ENCODE peak calls at places on chromosomes 3 and 15, in five cellular contexts. O is HCT116, Y is K562, E is GM12878, P is HepG2. R is an unnamed sample.

GRCh38 chr15:68820205-68820588 is 498 bp downstream of the ANP32A start:
- DNase-seq in E (no peak), P (peak; percentile 21), Y (peak; percentile 29), O (no peak), R (no peak)

GRCh38 chr3:3631114-3631513 is 168.1 kb upstream of the LRRN1 start:
- DNase-seq in Y (no peak), E (no peak), P (no peak), O (no peak), R (no peak)

GRCh38 chr15:47813985-47814384 is 96.7 kb downstream of the SEMA6D start:
- DNase-seq in O (no peak), P (no peak), E (peak; percentile 68), Y (no peak), R (no peak)

GRCh38 chr15:78034495-78035191 is 42.9 kb downstream of the TBC1D2B start:
- DNase-seq in P (no peak), Y (no peak), E (peak; percentile 66), O (no peak), R (no peak)

GRCh38 chr3:57224856-57225255 is 2.7 kb upstream of the APPL1 start:
- DNase-seq in P (no peak), E (no peak), O (no peak), Y (no peak), R (no peak)

GRCh38 chr15:89649716-89650115 is 5.6 kb downstream of the KIF7 start:
- DNase-seq in O (no peak), P (no peak), Y (no peak), E (no peak), R (peak; percentile 16)

GRCh38 chr3:123082370-123083065 is 15.7 kb downstream of the PDIA5 start:
- DNase-seq in Y (peak; percentile 41), E (peak; percentile 45), P (no peak), O (no peak), R (no peak)

GRCh38 chr3:101635954-101636798 is 40.8 kb downstream of the ZBTB11 start:
- DNase-seq in P (peak; percentile 44), E (peak; percentile 11), Y (peak; percentile 62), O (peak; percentile 27), R (peak; percentile 56)

GRCh38 chr3:129184396-129184656 is 630 bp upstream of the CNBP start:
- DNase-seq in E (no peak), O (no peak), P (peak; percentile 47), Y (peak; percentile 37), R (peak; percentile 62)

GRCh38 chr15:89385596-89386242 is 51.1 kb upstream of the POLG start:
- DNase-seq in Y (no peak), O (no peak), E (no peak), P (no peak), R (no peak)

GRCh38 chr3:64563776-64564175 is 124.0 kb downstream of the ADAMTS9 start:
- DNase-seq in Y (no peak), P (no peak), E (no peak), O (no peak), R (no peak)

GRCh38 chr3:98900265-98901031 is 1.0 kb downstream of the DCBLD2 start:
- DNase-seq in O (no peak), Y (no peak), E (no peak), P (no peak), R (peak; percentile 5)

GRCh38 chr3:20912406-20912805 is 726.4 kb upstream of the SGO1 start:
- DNase-seq in E (no peak), Y (no peak), P (no peak), O (no peak), R (no peak)

GRCh38 chr3:41630708-41631107 is 331.2 kb downstream of the ULK4 start:
- DNase-seq in Y (no peak), P (peak; percentile 8), O (no peak), E (no peak), R (no peak)

GRCh38 chr3:127646501-127647046 is 17.6 kb downstream of the PODXL2 start:
- DNase-seq in P (no peak), O (no peak), Y (no peak), E (no peak), R (peak; percentile 73)

GRCh38 chr3:180680097-180680430 is 775 bp upstream of the CCDC39 start:
- DNase-seq in Y (no peak), P (no peak), E (no peak), O (no peak), R (peak; percentile 38)

GRCh38 chr3:195209083-195209835 is 61.7 kb downstream of the XXYLT1 start:
- DNase-seq in Y (no peak), E (no peak), P (no peak), O (no peak), R (peak; percentile 49)

GRCh38 chr3:195207731-195208130 is 63.2 kb downstream of the XXYLT1 start:
- DNase-seq in E (no peak), O (no peak), P (no peak), Y (no peak), R (no peak)

GRCh38 chr3:195208631-195209030 is 62.3 kb downstream of the XXYLT1 start:
- DNase-seq in P (no peak), Y (no peak), O (no peak), E (no peak), R (no peak)

GRCh38 chr3:195208183-195208582 is 62.8 kb downstream of the XXYLT1 start:
- DNase-seq in O (no peak), Y (no peak), E (peak; percentile 89), P (no peak), R (no peak)

GRCh38 chr3:195207056-195207455 is 63.9 kb downstream of the XXYLT1 start:
- DNase-seq in Y (no peak), O (no peak), P (no peak), E (no peak), R (no peak)
- H3K9ac ChIP-seq in Y (no peak overlapping the region), O (no peak overlapping the region), P (no peak overlapping the region), E (no peak overlapping the region), R (no peak overlapping the region)

GRCh38 chr15:66815322-66815721 is 113.3 kb downstream of the SMAD6 start:
- DNase-seq in Y (no peak), E (no peak), P (no peak), O (no peak), R (no peak)
- TF ChIP-seq REST in Y (no peak), E (no peak), P (no peak), O (no peak), R (no peak)

GRCh38 chr3:186635532-186635931 is 4.7 kb upstream of the FETUB start:
- DNase-seq in O (no peak), P (no peak), Y (no peak), E (no peak), R (no peak)
- H3K9ac ChIP-seq in O (no peak overlapping the region), P (no peak overlapping the region), Y (no peak overlapping the region), E (no peak overlapping the region), R (no peak overlapping the region)

GRCh38 chr15:28124841-28125240 is 25.7 kb upstream of the OCA2 start:
- DNase-seq in P (no peak), Y (no peak), E (no peak), O (no peak), R (no peak)

GRCh38 chr15:28127036-28127435 is 27.9 kb upstream of the OCA2 start:
- DNase-seq in Y (no peak), O (no peak), E (no peak), P (no peak), R (no peak)

GRCh38 chr15:28128036-28128435 is 28.9 kb upstream of the OCA2 start:
- DNase-seq in O (no peak), P (no peak), Y (no peak), E (no peak), R (no peak)

GRCh38 chr15:28123408-28124023 is 24.4 kb upstream of the OCA2 start:
- DNase-seq in E (no peak), P (peak; percentile 57), Y (peak; percentile 70), O (peak; percentile 41), R (peak; percentile 87)

DNA sequence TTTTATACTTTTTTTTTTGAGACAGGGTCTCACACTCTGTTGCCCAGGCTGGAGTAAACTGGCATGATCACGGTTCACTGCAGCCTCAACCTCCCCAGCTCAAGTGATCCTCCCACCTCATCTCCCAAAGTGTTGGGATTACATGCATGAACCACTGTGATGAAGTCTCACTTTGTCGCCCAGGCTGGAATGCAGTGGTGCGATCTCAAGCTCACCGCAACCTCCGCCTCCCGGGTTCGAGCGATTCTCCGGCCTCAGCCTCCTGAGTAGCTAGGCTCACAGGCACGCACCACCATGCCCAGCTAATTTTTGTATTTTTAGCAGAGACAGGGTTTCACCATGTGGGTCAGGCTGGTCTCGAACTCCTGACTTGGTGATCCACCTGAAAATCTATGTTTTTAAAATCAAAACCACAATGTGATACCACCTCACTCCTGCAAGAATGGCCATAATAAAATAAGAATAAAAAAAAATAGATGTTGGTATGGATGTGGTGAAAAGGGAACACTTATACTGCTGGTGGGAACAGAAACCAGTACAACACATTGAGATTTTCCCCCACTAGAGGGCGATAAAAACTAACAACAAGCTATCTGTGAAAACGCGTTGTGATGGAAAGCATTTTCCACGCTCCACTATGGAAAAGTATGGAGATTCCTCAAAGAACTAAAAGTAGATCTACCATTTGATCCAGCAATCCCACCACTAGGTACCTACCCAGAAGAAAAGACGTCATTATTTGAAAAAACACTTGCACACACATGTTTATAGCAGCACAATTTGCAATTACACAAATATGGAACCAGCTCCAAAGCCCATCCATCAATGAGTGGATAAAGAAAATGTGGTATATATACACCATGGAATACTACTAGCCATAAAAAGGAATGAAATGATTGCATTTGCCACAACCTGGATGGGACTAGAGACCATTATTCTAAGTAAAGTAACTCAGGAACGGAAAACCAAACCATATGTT is 26.8 kb upstream of the OCA2 start:
- DNase-seq in Y (peak; percentile 41), E (no peak), P (peak; percentile 37), O (peak; percentile 33), R (peak; percentile 61)
- TF ChIP-seq REST in Y (no peak), E (no peak), P (no peak), O (no peak), R (no peak)

GRCh38 chr3:61864886-61865285 is 303.5 kb downstream of the PTPRG start:
- DNase-seq in E (no peak), O (no peak), Y (no peak), P (no peak), R (no peak)

GRCh38 chr3:61868499-61868898 is 307.1 kb downstream of the PTPRG start:
- DNase-seq in P (no peak), Y (no peak), O (no peak), E (no peak), R (no peak)

GRCh38 chr3:61865466-61865865 is 304.1 kb downstream of the PTPRG start:
- DNase-seq in Y (no peak), O (no peak), P (no peak), E (no peak), R (no peak)

GRCh38 chr3:61866961-61867461 is 305.6 kb downstream of the PTPRG start:
- DNase-seq in Y (no peak), E (no peak), P (no peak), O (no peak), R (no peak)

GRCh38 chr3:61866143-61866542 is 304.8 kb downstream of the PTPRG start:
- DNase-seq in O (no peak), Y (no peak), E (no peak), P (no peak), R (no peak)
- H3K9ac ChIP-seq in O (no peak overlapping the region), Y (no peak overlapping the region), E (no peak overlapping the region), P (no peak overlapping the region), R (no peak overlapping the region)

GRCh38 chr3:70614111-70614510 is 301.7 kb upstream of the MDFIC2 start:
- DNase-seq in E (no peak), P (no peak), O (no peak), Y (no peak), R (no peak)
- TF ChIP-seq REST in E (no peak), P (no peak), O (no peak), Y (no peak), R (no peak)

GRCh38 chr3:133575121-133575520 is 1.6 kb downstream of the CDV3 start:
- DNase-seq in E (peak; percentile 30), O (no peak), Y (no peak), P (no peak), R (no peak)
- H3K9ac ChIP-seq in E (peak overlapping the region; percentile 96), O (peak overlapping the region; percentile 90), Y (peak overlapping the region; percentile 81), P (peak overlapping the region; percentile 91), R (peak overlapping the region; percentile 77)